ENCODE peak calls at places on chromosomes 2 and 18, in ten cellular contexts. N is bronchial epithelial cell; S is activated T-helper 2 cell treated with anti-CD3 and anti-CD28 coated beads, Interferon-gamma antibody, Interleukin-2, Interleukin-4, amounts not matched to agents 10 μg/mL and 5 μg/mL and 100 μg/mL, durations not matched to agents 14 hours and 24 hours and 36 hours; B is HT1080; P is mammary epithelial cell; D is stimulated activated CD8-positive, alpha-beta memory T cell treated with anti-CD3 and anti-CD28 coated beads, Interleukin-7, amount 100 ng/mL, for 4 hours; Z is heart left ventricle; G is M059J; L is CD8-positive, alpha-beta memory T cell; X is NCI-H526. A is an unnamed sample.

GRCh38 chr2:10149684-10150083 is 27.1 kb downstream of the RRM2 start:
- DNase-seq in N (no peak), S (no peak), B (no peak), P (no peak), D (no peak), Z (no peak), G (no peak), L (no peak), X (no peak), A (no peak)

GRCh38 chr2:152098798-152099654 is at the start of gene CACNB4:
- DNase-seq in N (no peak), S (no peak), B (peak), P (no peak), D (no peak), Z (peak), G (peak), L (no peak), X (peak), A (no peak)

GRCh38 chr18:74274690-74275089 is 17.1 kb downstream of the CYB5A start:
- DNase-seq in N (no peak), S (no peak), B (no peak), P (no peak), D (no peak), Z (no peak), G (no peak), L (no peak), X (no peak), A (no peak)

GRCh38 chr2:172965433-172965832 is 110.2 kb upstream of the MAP3K20 start:
- DNase-seq in N (no peak), S (no peak), B (no peak), P (no peak), D (no peak), Z (no peak), G (no peak), L (no peak), X (no peak), A (no peak)

GRCh38 chr2:20676353-20677215 is 9.6 kb downstream of the GDF7 start:
- DNase-seq in N (peak), S (no peak), B (no peak), P (no peak), D (no peak), Z (no peak), G (no peak), L (no peak), X (no peak), A (no peak)

GRCh38 chr2:172985139-172985874 is 90.3 kb upstream of the MAP3K20 start:
- DNase-seq in N (peak), S (no peak), B (peak), P (peak), D (no peak), Z (peak), G (peak), L (no peak), X (no peak), A (no peak)

GRCh38 chr2:203782262-203782976 is 76.0 kb downstream of the CD28 start:
- DNase-seq in N (peak), S (peak), B (peak), P (peak), D (peak), Z (peak), G (peak), L (peak), X (peak), A (peak)

GRCh38 chr2:204380141-204380881 is 165.0 kb upstream of the PARD3B start:
- DNase-seq in N (no peak), S (no peak), B (no peak), P (no peak), D (no peak), Z (no peak), G (no peak), L (no peak), X (no peak), A (no peak)

GRCh38 chr2:64857581-64858471 is 131.4 kb upstream of the SLC1A4 start:
- DNase-seq in N (no peak), S (no peak), B (no peak), P (no peak), D (no peak), Z (peak), G (no peak), L (no peak), X (peak), A (no peak)